ENCODE peak calls at places on chromosomes 5 and 9, in nine cellular contexts. K, V, M, R, F, T, W, B and J are unnamed samples.

GRCh38 chr5:68239485-68239884 is 23.9 kb downstream of the PIK3R1 start:
- DNase-seq in K (peak), F (peak), M (no peak), R (no peak), W (peak), B (peak), T (peak), V (peak), J (peak)

GRCh38 chr9:19379283-19379682 is 753 bp downstream of the RPS6 start:
- DNase-seq in F (no peak), R (peak), K (no peak), W (no peak), M (no peak), T (no peak), B (no peak), V (no peak), J (no peak)

GRCh38 chr9:101387871-101388506 is 3.2 kb upstream of the BAAT start:
- DNase-seq in K (no peak), B (no peak), M (no peak), F (peak), V (no peak), R (peak), T (peak), W (peak), J (peak)

GRCh38 chr5:19928556-19929421 is 59.2 kb downstream of the CDH18 start:
- DNase-seq in F (no peak), W (no peak), T (peak), K (no peak), B (no peak), R (no peak), M (no peak), V (no peak), J (peak)

GRCh38 chr5:134594797-134595457 is 37.7 kb downstream of the SAR1B start:
- DNase-seq in W (peak), B (no peak), V (no peak), M (no peak), R (no peak), F (no peak), T (no peak), K (no peak), J (no peak)

GRCh38 chr9:124286292-124286931 is 28.7 kb downstream of the NEK6 start:
- DNase-seq in B (no peak), M (peak), W (peak), R (no peak), F (no peak), T (peak), K (no peak), V (no peak), J (peak)

GRCh38 chr5:139748505-139748826 is 47.1 kb upstream of the PSD2 start:
- DNase-seq in F (no peak), K (no peak), T (no peak), R (peak), M (no peak), V (no peak), B (no peak), W (no peak), J (no peak)

GRCh38 chr9:93110400-93110855 is 14.4 kb downstream of the CARD19 start:
- DNase-seq in M (no peak), T (no peak), R (no peak), K (peak), B (no peak), W (no peak), V (peak), F (no peak), J (no peak)

GRCh38 chr5:96528262-96528661 is 95.2 kb upstream of the PCSK1 start:
- DNase-seq in V (no peak), B (no peak), T (no peak), M (no peak), K (no peak), W (no peak), F (no peak), R (no peak), J (no peak)

GRCh38 chr9:21395778-21396717 is 10.8 kb upstream of the IFNA2 start:
- DNase-seq in B (no peak), F (peak), W (peak), V (no peak), T (peak), K (peak), R (peak), M (no peak), J (peak)

GRCh38 chr9:70747335-70747734 is 332.9 kb upstream of the KLF9 start:
- DNase-seq in F (no peak), T (peak), K (no peak), R (no peak), M (no peak), B (no peak), V (no peak), W (no peak), J (peak)

GRCh38 chr5:68661237-68661636 is 432.6 kb upstream of the SLC30A5 start:
- DNase-seq in M (no peak), F (no peak), K (no peak), R (peak), T (peak), B (no peak), W (peak), V (no peak), J (peak)

GRCh38 chr9:137437691-137438590 is 3.2 kb downstream of the ENTPD8 start:
- DNase-seq in B (no peak), R (no peak), F (peak), K (peak), T (no peak), V (no peak), W (no peak), M (no peak), J (no peak)

GRCh38 chr9:33225319-33226152 is 14.4 kb upstream of the SPINK4 start:
- DNase-seq in V (peak), W (peak), B (peak), R (peak), K (no peak), M (peak), T (peak), F (peak), J (peak)

GRCh38 chr5:75894482-75894881 is 177.2 kb upstream of the POC5 start:
- DNase-seq in M (no peak), W (no peak), R (no peak), F (no peak), B (no peak), T (no peak), K (no peak), V (no peak), J (no peak)

GRCh38 chr5:84115727-84116126 is 269.0 kb downstream of the EDIL3 start:
- DNase-seq in B (no peak), K (no peak), F (no peak), M (no peak), T (no peak), V (no peak), W (no peak), R (no peak), J (no peak)

GRCh38 chr9:95018099-95018927 is 291.8 kb downstream of the AOPEP start:
- DNase-seq in T (peak), W (no peak), M (no peak), B (no peak), V (peak), K (no peak), F (no peak), R (peak), J (peak)
- H3K4me3 ChIP-seq in T (no peak), W (no peak), M (no peak), B (no peak), V (peak), K (peak), F (no peak), R (no peak), J (no peak)

GRCh38 chr9:109769250-109769649 is 10.7 kb upstream of the PALM2AKAP2 start:
- DNase-seq in K (no peak), V (no peak), M (peak), T (no peak), W (no peak), R (no peak), B (no peak), F (no peak), J (no peak)

GRCh38 chr9:109767404-109767803 is 12.6 kb upstream of the PALM2AKAP2 start:
- DNase-seq in R (no peak), T (no peak), M (no peak), F (no peak), W (no peak), K (no peak), V (no peak), B (no peak), J (no peak)

GRCh38 chr9:109771796-109772525 is 8.0 kb upstream of the PALM2AKAP2 start:
- DNase-seq in W (no peak), B (no peak), T (peak), F (no peak), V (no peak), R (no peak), M (no peak), K (peak), J (peak)

GRCh38 chr9:109767814-109768213 is 12.2 kb upstream of the PALM2AKAP2 start:
- DNase-seq in B (no peak), W (no peak), F (no peak), K (no peak), V (no peak), T (no peak), R (no peak), M (no peak), J (no peak)

GRCh38 chr9:109771084-109771483 is 8.9 kb upstream of the PALM2AKAP2 start:
- DNase-seq in B (no peak), R (peak), T (peak), K (no peak), M (no peak), V (no peak), F (no peak), W (no peak), J (peak)
- H3K4me3 ChIP-seq in B (no peak), R (no peak), T (peak), K (no peak), M (no peak), V (no peak), F (no peak), W (no peak), J (no peak)

DNA sequence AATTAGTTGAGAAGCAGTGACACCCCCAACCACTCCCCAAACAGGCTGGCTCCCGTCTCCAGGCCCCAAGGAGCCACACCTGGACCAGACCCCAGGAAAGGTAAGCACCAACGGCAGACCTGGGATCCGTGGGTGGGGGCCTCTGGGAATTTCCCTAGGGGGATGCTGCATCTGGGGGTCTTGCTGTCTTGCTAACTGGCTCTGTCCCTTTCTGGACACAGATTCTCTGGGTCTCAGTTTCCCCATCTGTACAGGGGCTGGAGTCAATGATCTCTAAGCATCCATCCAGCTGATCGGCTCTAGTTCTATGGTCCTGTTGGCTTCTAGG is 27.9 kb upstream of the IL17B start:
- DNase-seq in M (no peak), W (no peak), T (no peak), V (no peak), K (no peak), R (no peak), B (no peak), F (no peak), J (no peak)
- H3K4me3 ChIP-seq in M (no peak), W (peak), T (no peak), V (peak), K (peak), R (no peak), B (peak), F (peak), J (peak)

GRCh38 chr9:129195606-129196005 is 17.5 kb upstream of the IER5L start:
- DNase-seq in B (no peak), W (no peak), M (no peak), V (no peak), T (no peak), F (no peak), K (no peak), R (no peak), J (no peak)

GRCh38 chr9:129193655-129194054 is 15.6 kb upstream of the IER5L start:
- DNase-seq in B (no peak), M (no peak), W (no peak), F (no peak), R (no peak), V (no peak), T (no peak), K (no peak), J (no peak)

GRCh38 chr9:129191234-129191633 is 13.2 kb upstream of the IER5L start:
- DNase-seq in T (no peak), R (no peak), F (no peak), V (no peak), B (no peak), K (no peak), M (no peak), W (no peak), J (no peak)

GRCh38 chr9:129197978-129198736 is 20.1 kb upstream of the IER5L start:
- DNase-seq in R (no peak), B (no peak), F (no peak), T (peak), M (no peak), K (peak), V (peak), W (peak), J (peak)

GRCh38 chr9:129194222-129194621 is 16.2 kb upstream of the IER5L start:
- DNase-seq in F (no peak), W (no peak), V (no peak), T (no peak), M (no peak), B (no peak), K (no peak), R (no peak), J (no peak)
- H3K4me3 ChIP-seq in F (no peak), W (no peak), V (no peak), T (no peak), M (no peak), B (no peak), K (no peak), R (no peak), J (no peak)

GRCh38 chr5:53397141-53397794 is 83.2 kb upstream of the FST start:
- DNase-seq in F (no peak), K (no peak), B (no peak), T (no peak), V (no peak), R (no peak), W (no peak), M (no peak), J (peak)
- H3K4me3 ChIP-seq in F (no peak), K (no peak), B (no peak), T (no peak), V (no peak), R (no peak), W (no peak), M (no peak), J (no peak)

GRCh38 chr9:125699870-125700269 is 7.1 kb downstream of the MAPKAP1 start:
- DNase-seq in F (no peak), K (no peak), W (no peak), V (no peak), R (no peak), B (no peak), M (no peak), T (no peak), J (no peak)

GRCh38 chr9:125705893-125706292 is 1.1 kb downstream of the MAPKAP1 start:
- DNase-seq in K (no peak), W (no peak), V (no peak), R (no peak), M (no peak), B (no peak), F (no peak), T (no peak), J (no peak)

GRCh38 chr9:125700791-125701190 is 6.2 kb downstream of the MAPKAP1 start:
- DNase-seq in T (no peak), R (no peak), W (no peak), F (no peak), B (no peak), M (no peak), V (no peak), K (no peak), J (no peak)

GRCh38 chr9:125703662-125704061 is 3.3 kb downstream of the MAPKAP1 start:
- DNase-seq in K (no peak), F (no peak), B (no peak), V (no peak), M (no peak), W (no peak), R (no peak), T (no peak), J (no peak)

DNA sequence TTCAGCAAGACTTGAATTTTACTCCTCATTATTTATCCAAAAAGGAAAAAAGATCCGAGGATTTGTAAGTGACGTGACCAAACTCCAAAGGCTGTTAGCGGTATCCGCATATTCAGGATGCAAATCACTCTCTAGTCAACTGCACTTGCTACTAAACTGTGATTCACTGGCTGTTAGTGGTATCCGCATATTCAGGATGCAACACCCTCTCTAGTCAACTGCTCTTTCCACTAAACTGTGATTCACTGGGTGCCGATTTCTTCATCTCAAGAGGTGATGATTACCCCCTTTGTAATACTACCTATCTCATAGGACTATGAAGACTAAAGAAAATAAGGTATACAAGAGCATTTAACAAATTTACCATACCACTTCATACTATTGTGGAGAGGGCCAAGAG is 5.7 kb downstream of the MAPKAP1 start:
- DNase-seq in K (no peak), T (peak), F (no peak), B (no peak), M (no peak), R (no peak), V (no peak), W (no peak), J (peak)
- H3K4me3 ChIP-seq in K (no peak), T (no peak), F (no peak), B (no peak), M (no peak), R (no peak), V (no peak), W (no peak), J (no peak)